ENCODE peak calls at places on chromosomes 13 and 19, in eight cellular contexts. One of them, this sample, is unnamed.

GRCh38 chr13:28718186-28718537 is 608 bp downstream of the SLC46A3 start:
- DNase-seq in tibial nerve: peak
- DNase-seq in neural progenitor cell: no peak
- DNase-seq in lung: no peak
- DNase-seq in body of pancreas: no peak
- DNase-seq in HCT116: no peak
- DNase-seq in pancreas: no peak
- DNase-seq in MM.1S: no peak
- DNase-seq in this sample: peak

GRCh38 chr13:50033696-50034095 is 18.5 kb downstream of the KCNRG start:
- DNase-seq in body of pancreas: no peak
- DNase-seq in tibial nerve: no peak
- DNase-seq in neural progenitor cell: no peak
- DNase-seq in MM.1S: no peak
- DNase-seq in pancreas: no peak
- DNase-seq in lung: no peak
- DNase-seq in HCT116: no peak
- DNase-seq in this sample: no peak

GRCh38 chr19:51091895-51092873 is 9.5 kb upstream of the KLK14 start:
- DNase-seq in tibial nerve: no peak
- DNase-seq in MM.1S: no peak
- DNase-seq in pancreas: no peak
- DNase-seq in HCT116: no peak
- DNase-seq in neural progenitor cell: no peak
- DNase-seq in lung: no peak
- DNase-seq in body of pancreas: no peak
- DNase-seq in this sample: no peak

GRCh38 chr13:78247362-78247761 is 328.7 kb upstream of the EDNRB start:
- DNase-seq in MM.1S: peak
- DNase-seq in neural progenitor cell: no peak
- DNase-seq in body of pancreas: no peak
- DNase-seq in tibial nerve: no peak
- DNase-seq in pancreas: no peak
- DNase-seq in HCT116: no peak
- DNase-seq in lung: no peak
- DNase-seq in this sample: no peak

GRCh38 chr19:41531438-41532311 is 44.3 kb upstream of the CEACAM21 start:
- DNase-seq in HCT116: no peak
- DNase-seq in lung: peak
- DNase-seq in tibial nerve: peak
- DNase-seq in pancreas: peak
- DNase-seq in neural progenitor cell: no peak
- DNase-seq in body of pancreas: peak
- DNase-seq in MM.1S: no peak
- DNase-seq in this sample: peak

GRCh38 chr13:87089391-87089790 is 581.8 kb upstream of the SLITRK5 start:
- DNase-seq in HCT116: no peak
- DNase-seq in body of pancreas: no peak
- DNase-seq in tibial nerve: no peak
- DNase-seq in neural progenitor cell: no peak
- DNase-seq in MM.1S: no peak
- DNase-seq in pancreas: no peak
- DNase-seq in lung: no peak
- DNase-seq in this sample: no peak

GRCh38 chr13:51935326-51936171 is 73.8 kb downstream of the CCDC70 start:
- DNase-seq in MM.1S: no peak
- DNase-seq in neural progenitor cell: peak
- DNase-seq in pancreas: no peak
- DNase-seq in HCT116: peak
- DNase-seq in body of pancreas: peak
- DNase-seq in lung: no peak
- DNase-seq in tibial nerve: no peak
- DNase-seq in this sample: no peak

GRCh38 chr19:29860492-29860891 is 48.7 kb downstream of the CCNE1 start:
- DNase-seq in tibial nerve: no peak
- DNase-seq in MM.1S: no peak
- DNase-seq in pancreas: no peak
- DNase-seq in neural progenitor cell: peak
- DNase-seq in lung: no peak
- DNase-seq in body of pancreas: no peak
- DNase-seq in HCT116: peak
- DNase-seq in this sample: no peak

GRCh38 chr19:4077800-4078683 is 11.3 kb upstream of the ZBTB7A start:
- DNase-seq in HCT116: no peak
- DNase-seq in neural progenitor cell: no peak
- DNase-seq in body of pancreas: peak
- DNase-seq in MM.1S: peak
- DNase-seq in tibial nerve: peak
- DNase-seq in lung: no peak
- DNase-seq in pancreas: no peak
- DNase-seq in this sample: peak
- H3K27ac ChIP-seq in HCT116: no peak
- H3K27ac ChIP-seq in neural progenitor cell: no peak
- H3K27ac ChIP-seq in body of pancreas: peak
- H3K27ac ChIP-seq in MM.1S: peak
- H3K27ac ChIP-seq in tibial nerve: peak
- H3K27ac ChIP-seq in lung: peak
- H3K27ac ChIP-seq in pancreas: peak
- H3K27ac ChIP-seq in this sample: peak

GRCh38 chr13:94481966-94482365 is 2.5 kb upstream of the DCT start:
- DNase-seq in MM.1S: no peak
- DNase-seq in body of pancreas: no peak
- DNase-seq in neural progenitor cell: no peak
- DNase-seq in pancreas: no peak
- DNase-seq in tibial nerve: no peak
- DNase-seq in HCT116: no peak
- DNase-seq in lung: no peak
- DNase-seq in this sample: peak
- H3K27ac ChIP-seq in MM.1S: no peak
- H3K27ac ChIP-seq in body of pancreas: no peak
- H3K27ac ChIP-seq in neural progenitor cell: no peak
- H3K27ac ChIP-seq in pancreas: no peak
- H3K27ac ChIP-seq in tibial nerve: no peak
- H3K27ac ChIP-seq in HCT116: no peak
- H3K27ac ChIP-seq in lung: no peak
- H3K27ac ChIP-seq in this sample: no peak

DNA sequence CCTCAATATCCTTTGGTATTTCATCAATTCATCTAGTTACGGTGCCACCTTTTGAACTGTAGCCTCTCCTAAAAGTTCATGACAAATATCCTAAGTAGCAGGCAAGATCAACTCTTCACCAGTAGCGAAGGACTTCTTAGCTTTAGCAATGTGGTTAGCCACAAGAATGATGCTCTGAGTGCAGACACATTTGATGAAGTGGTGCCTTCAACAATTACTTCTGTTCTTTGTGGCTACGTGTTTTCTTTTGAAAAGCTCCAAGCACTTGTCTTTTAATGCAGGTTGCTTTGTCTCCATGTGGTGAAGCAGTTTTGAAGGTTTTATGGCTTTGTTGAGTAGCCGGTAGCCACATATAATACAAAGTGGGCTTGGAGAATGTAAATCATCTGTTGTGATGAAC is 194.7 kb downstream of the B3GLCT start:
- DNase-seq in HCT116: no peak
- DNase-seq in body of pancreas: no peak
- DNase-seq in pancreas: no peak
- DNase-seq in neural progenitor cell: no peak
- DNase-seq in tibial nerve: no peak
- DNase-seq in lung: no peak
- DNase-seq in MM.1S: peak
- DNase-seq in this sample: no peak
- H3K27ac ChIP-seq in HCT116: no peak
- H3K27ac ChIP-seq in body of pancreas: no peak
- H3K27ac ChIP-seq in pancreas: no peak
- H3K27ac ChIP-seq in neural progenitor cell: no peak
- H3K27ac ChIP-seq in tibial nerve: no peak
- H3K27ac ChIP-seq in lung: no peak
- H3K27ac ChIP-seq in MM.1S: no peak
- H3K27ac ChIP-seq in this sample: no peak

DNA sequence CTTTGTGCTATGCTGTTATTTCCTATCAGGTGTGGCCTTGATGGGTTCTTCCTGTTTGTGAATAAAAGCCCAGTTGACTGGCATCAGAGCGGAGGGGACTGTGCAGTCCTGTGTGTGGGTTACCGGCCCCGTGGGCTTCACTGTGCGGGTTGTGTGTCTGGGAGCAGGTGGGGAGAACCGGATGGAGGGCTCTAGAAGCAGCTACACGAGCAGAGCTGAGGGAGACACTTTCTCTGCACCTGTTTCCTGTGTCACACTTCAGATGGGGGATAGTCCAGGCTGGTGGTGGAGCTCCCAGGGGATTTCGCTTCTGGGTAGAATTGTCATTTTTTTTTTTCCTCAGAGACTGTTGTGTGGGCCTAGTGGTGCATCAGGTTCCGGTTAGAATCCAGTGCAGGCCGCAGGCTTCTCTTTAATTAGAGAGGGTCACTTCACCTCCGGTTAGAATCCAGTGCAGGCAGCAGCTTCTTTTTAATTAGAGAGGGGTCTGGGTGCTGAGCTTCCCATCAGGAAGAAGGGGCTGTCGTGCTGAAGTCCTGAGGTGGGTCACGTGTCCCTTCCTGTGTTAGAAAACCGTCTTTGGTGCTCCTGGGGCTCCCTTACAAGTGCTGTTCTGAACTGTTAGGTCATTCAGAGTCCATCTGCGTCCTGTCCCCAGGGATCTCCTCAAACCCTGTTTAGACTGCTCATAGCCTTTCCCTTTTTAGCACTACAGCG is 69.7 kb downstream of the ARHGEF7 start:
- DNase-seq in MM.1S: peak
- DNase-seq in body of pancreas: no peak
- DNase-seq in pancreas: no peak
- DNase-seq in tibial nerve: no peak
- DNase-seq in neural progenitor cell: no peak
- DNase-seq in HCT116: no peak
- DNase-seq in lung: no peak
- DNase-seq in this sample: no peak
- H3K27ac ChIP-seq in MM.1S: peak
- H3K27ac ChIP-seq in body of pancreas: no peak
- H3K27ac ChIP-seq in pancreas: no peak
- H3K27ac ChIP-seq in tibial nerve: peak
- H3K27ac ChIP-seq in neural progenitor cell: no peak
- H3K27ac ChIP-seq in HCT116: no peak
- H3K27ac ChIP-seq in lung: peak
- H3K27ac ChIP-seq in this sample: no peak

GRCh38 chr19:8608858-8609209 is 1.7 kb downstream of the ADAMTS10 start:
- DNase-seq in lung: no peak
- DNase-seq in MM.1S: no peak
- DNase-seq in neural progenitor cell: no peak
- DNase-seq in HCT116: no peak
- DNase-seq in pancreas: no peak
- DNase-seq in tibial nerve: no peak
- DNase-seq in body of pancreas: no peak
- DNase-seq in this sample: no peak
- H3K27ac ChIP-seq in lung: no peak
- H3K27ac ChIP-seq in MM.1S: no peak
- H3K27ac ChIP-seq in neural progenitor cell: no peak
- H3K27ac ChIP-seq in HCT116: peak
- H3K27ac ChIP-seq in pancreas: peak
- H3K27ac ChIP-seq in tibial nerve: peak
- H3K27ac ChIP-seq in body of pancreas: no peak
- H3K27ac ChIP-seq in this sample: no peak

DNA sequence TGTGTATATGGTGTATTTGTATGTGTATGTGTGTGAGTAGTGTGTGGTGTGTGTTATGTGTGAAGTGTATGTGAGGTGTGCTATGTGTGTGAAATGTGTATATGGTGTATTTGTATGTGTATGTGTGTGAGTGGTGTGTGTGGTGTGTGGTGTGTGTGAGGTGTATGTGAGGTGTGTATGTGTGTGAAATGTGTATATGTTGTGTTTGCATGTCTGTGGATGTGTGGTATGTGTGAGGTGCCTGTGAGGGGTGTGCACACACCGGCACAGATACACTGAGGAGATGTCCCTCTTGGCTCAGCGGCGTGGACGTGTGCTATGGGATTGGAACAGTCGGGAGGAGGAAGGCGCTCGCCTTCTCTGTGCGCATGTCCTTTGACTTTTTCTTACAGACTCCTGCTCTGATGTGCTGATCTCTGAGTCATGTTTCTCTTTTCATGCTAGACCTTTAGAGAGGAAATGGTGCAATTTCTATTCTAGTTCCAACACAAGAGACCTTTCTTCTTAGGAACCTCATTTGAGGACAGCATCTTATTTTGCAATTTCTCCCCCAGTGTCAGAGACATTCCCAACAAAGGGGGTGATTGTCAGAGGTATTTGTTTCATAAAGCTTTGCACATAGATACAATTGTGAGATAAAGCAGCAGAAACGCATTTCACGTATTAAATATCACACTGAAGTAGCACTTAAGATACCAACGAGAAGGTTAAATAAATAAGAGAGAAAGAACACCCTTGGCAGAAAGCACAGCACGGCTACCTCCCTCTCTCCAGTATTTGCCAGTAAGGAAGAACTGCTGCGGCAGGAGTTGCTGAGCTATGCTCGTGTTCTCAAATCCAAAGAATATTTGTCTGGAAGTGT is 11.3 kb upstream of the TNFRSF19 start:
- DNase-seq in HCT116: peak
- DNase-seq in neural progenitor cell: no peak
- DNase-seq in body of pancreas: no peak
- DNase-seq in MM.1S: no peak
- DNase-seq in pancreas: no peak
- DNase-seq in tibial nerve: peak
- DNase-seq in lung: peak
- DNase-seq in this sample: peak
- H3K27ac ChIP-seq in HCT116: no peak
- H3K27ac ChIP-seq in neural progenitor cell: no peak
- H3K27ac ChIP-seq in body of pancreas: peak
- H3K27ac ChIP-seq in MM.1S: no peak
- H3K27ac ChIP-seq in pancreas: peak
- H3K27ac ChIP-seq in tibial nerve: no peak
- H3K27ac ChIP-seq in lung: peak
- H3K27ac ChIP-seq in this sample: peak

GRCh38 chr19:45443462-45444317 is 20.0 kb upstream of the ERCC1 start:
- DNase-seq in MM.1S: no peak
- DNase-seq in lung: peak
- DNase-seq in HCT116: peak
- DNase-seq in body of pancreas: peak
- DNase-seq in pancreas: peak
- DNase-seq in neural progenitor cell: peak
- DNase-seq in tibial nerve: peak
- DNase-seq in this sample: peak
- H3K27ac ChIP-seq in MM.1S: peak
- H3K27ac ChIP-seq in lung: peak
- H3K27ac ChIP-seq in HCT116: peak
- H3K27ac ChIP-seq in body of pancreas: peak
- H3K27ac ChIP-seq in pancreas: peak
- H3K27ac ChIP-seq in neural progenitor cell: peak
- H3K27ac ChIP-seq in tibial nerve: peak
- H3K27ac ChIP-seq in this sample: peak